ENCODE peak calls at places on chromosomes 6 and 20, in five cellular contexts. One of them, this sample, is unnamed.

GRCh38 chr6:153131037-153131981 is at the start of gene RGS17:
- ATAC-seq in A549: peak
- ATAC-seq in upper lobe of left lung: peak
- ATAC-seq in HepG2: peak
- ATAC-seq in GM12878: no peak
- ATAC-seq in this sample: peak

GRCh38 chr6:138507977-138508675 is 8.8 kb upstream of the NHSL1 start:
- ATAC-seq in HepG2: peak
- ATAC-seq in A549: peak
- ATAC-seq in GM12878: peak
- ATAC-seq in upper lobe of left lung: no peak
- ATAC-seq in this sample: no peak

GRCh38 chr6:31075528-31075927 is 36.8 kb downstream of the C6orf15 start:
- ATAC-seq in HepG2: no peak
- ATAC-seq in GM12878: no peak
- ATAC-seq in A549: no peak
- ATAC-seq in upper lobe of left lung: no peak
- ATAC-seq in this sample: no peak

GRCh38 chr6:29947292-29947980 is 5.1 kb downstream of the HLA-A start:
- ATAC-seq in A549: no peak
- ATAC-seq in HepG2: no peak
- ATAC-seq in GM12878: peak
- ATAC-seq in upper lobe of left lung: no peak
- ATAC-seq in this sample: no peak

GRCh38 chr20:4459081-4459480 is 262.6 kb upstream of the PRND start:
- ATAC-seq in HepG2: no peak
- ATAC-seq in GM12878: no peak
- ATAC-seq in upper lobe of left lung: no peak
- ATAC-seq in A549: no peak
- ATAC-seq in this sample: no peak

GRCh38 chr20:34375977-34376430 is 12.9 kb downstream of the ITCH start:
- ATAC-seq in HepG2: peak
- ATAC-seq in A549: no peak
- ATAC-seq in GM12878: peak
- ATAC-seq in upper lobe of left lung: no peak
- ATAC-seq in this sample: no peak

GRCh38 chr6:112145080-112145573 is 57.7 kb downstream of the FAM229B start:
- ATAC-seq in HepG2: peak
- ATAC-seq in GM12878: no peak
- ATAC-seq in upper lobe of left lung: no peak
- ATAC-seq in A549: no peak
- ATAC-seq in this sample: no peak

GRCh38 chr20:23692725-23693124 is 3.9 kb upstream of the CST4 start:
- ATAC-seq in GM12878: no peak
- ATAC-seq in A549: no peak
- ATAC-seq in upper lobe of left lung: no peak
- ATAC-seq in HepG2: no peak
- ATAC-seq in this sample: no peak

GRCh38 chr6:3518356-3518841 is 61.5 kb upstream of the SLC22A23 start:
- ATAC-seq in GM12878: no peak
- ATAC-seq in upper lobe of left lung: peak
- ATAC-seq in HepG2: peak
- ATAC-seq in A549: peak
- ATAC-seq in this sample: peak

GRCh38 chr20:62238569-62239277 is 402 bp downstream of the OSBPL2 start:
- ATAC-seq in upper lobe of left lung: peak
- ATAC-seq in GM12878: peak
- ATAC-seq in A549: peak
- ATAC-seq in HepG2: peak
- ATAC-seq in this sample: no peak

GRCh38 chr6:46985943-46986342 is 56.2 kb downstream of the ADGRF1 start:
- ATAC-seq in A549: no peak
- ATAC-seq in upper lobe of left lung: no peak
- ATAC-seq in HepG2: no peak
- ATAC-seq in GM12878: no peak
- ATAC-seq in this sample: no peak

GRCh38 chr6:135577059-135577538 is 79.6 kb upstream of the AHI1 start:
- ATAC-seq in GM12878: peak
- ATAC-seq in A549: no peak
- ATAC-seq in upper lobe of left lung: no peak
- ATAC-seq in HepG2: no peak
- ATAC-seq in this sample: no peak

GRCh38 chr6:26554669-26555504 is 16.7 kb downstream of the HMGN4 start:
- ATAC-seq in HepG2: no peak
- ATAC-seq in GM12878: peak
- ATAC-seq in upper lobe of left lung: peak
- ATAC-seq in A549: no peak
- ATAC-seq in this sample: no peak

GRCh38 chr20:37988555-37988954 is 44.7 kb downstream of the TTI1 start:
- ATAC-seq in HepG2: no peak
- ATAC-seq in GM12878: no peak
- ATAC-seq in upper lobe of left lung: no peak
- ATAC-seq in A549: no peak
- ATAC-seq in this sample: no peak

GRCh38 chr6:125099211-125100017 is 54.2 kb upstream of the TPD52L1 start:
- ATAC-seq in upper lobe of left lung: peak
- ATAC-seq in A549: peak
- ATAC-seq in GM12878: peak
- ATAC-seq in HepG2: peak
- ATAC-seq in this sample: peak

GRCh38 chr6:33744895-33745546 is 1.7 kb downstream of the IP6K3 start:
- ATAC-seq in upper lobe of left lung: no peak
- ATAC-seq in A549: no peak
- ATAC-seq in HepG2: peak
- ATAC-seq in GM12878: peak
- ATAC-seq in this sample: no peak

GRCh38 chr20:6735913-6736845 is 31.3 kb upstream of the BMP2 start:
- ATAC-seq in HepG2: no peak
- ATAC-seq in A549: no peak
- ATAC-seq in upper lobe of left lung: no peak
- ATAC-seq in GM12878: peak
- ATAC-seq in this sample: no peak

GRCh38 chr6:116533233-116533957 is 12.1 kb downstream of the TRAPPC3L start:
- ATAC-seq in upper lobe of left lung: no peak
- ATAC-seq in A549: peak
- ATAC-seq in HepG2: peak
- ATAC-seq in GM12878: no peak
- ATAC-seq in this sample: no peak

GRCh38 chr6:152127429-152128165 is 320.1 kb downstream of the ESR1 start:
- ATAC-seq in A549: no peak
- ATAC-seq in HepG2: no peak
- ATAC-seq in upper lobe of left lung: no peak
- ATAC-seq in GM12878: no peak
- ATAC-seq in this sample: no peak

GRCh38 chr6:44342489-44342888 is at the start of gene SPATS1:
- ATAC-seq in HepG2: peak
- ATAC-seq in GM12878: no peak
- ATAC-seq in A549: no peak
- ATAC-seq in upper lobe of left lung: peak
- ATAC-seq in this sample: peak

GRCh38 chr6:81511423-81511822 is 241.1 kb downstream of the TENT5A start:
- ATAC-seq in upper lobe of left lung: no peak
- ATAC-seq in GM12878: no peak
- ATAC-seq in HepG2: no peak
- ATAC-seq in A549: no peak
- ATAC-seq in this sample: no peak

GRCh38 chr6:73435236-73435635 is 16.9 kb downstream of the CGAS start:
- ATAC-seq in GM12878: no peak
- ATAC-seq in upper lobe of left lung: no peak
- ATAC-seq in HepG2: no peak
- ATAC-seq in A549: no peak
- ATAC-seq in this sample: no peak

GRCh38 chr6:30767158-30767943 is 23.0 kb upstream of the IER3 start:
- ATAC-seq in A549: no peak
- ATAC-seq in GM12878: peak
- ATAC-seq in HepG2: no peak
- ATAC-seq in upper lobe of left lung: no peak
- ATAC-seq in this sample: no peak

GRCh38 chr6:128098000-128098581 is 197.2 kb upstream of the THEMIS start:
- ATAC-seq in A549: no peak
- ATAC-seq in upper lobe of left lung: no peak
- ATAC-seq in GM12878: peak
- ATAC-seq in HepG2: no peak
- ATAC-seq in this sample: no peak

GRCh38 chr6:51541847-51542246 is 545.6 kb downstream of the PKHD1 start:
- ATAC-seq in upper lobe of left lung: no peak
- ATAC-seq in GM12878: peak
- ATAC-seq in HepG2: no peak
- ATAC-seq in A549: no peak
- ATAC-seq in this sample: no peak

GRCh38 chr6:28468056-28468455 is 24.8 kb upstream of the ZSCAN23 start:
- ATAC-seq in upper lobe of left lung: no peak
- ATAC-seq in GM12878: no peak
- ATAC-seq in HepG2: no peak
- ATAC-seq in A549: no peak
- ATAC-seq in this sample: no peak

GRCh38 chr6:99022039-99022609 is 74.4 kb upstream of the FBXL4 start:
- ATAC-seq in A549: no peak
- ATAC-seq in upper lobe of left lung: no peak
- ATAC-seq in HepG2: no peak
- ATAC-seq in GM12878: no peak
- ATAC-seq in this sample: no peak

DNA sequence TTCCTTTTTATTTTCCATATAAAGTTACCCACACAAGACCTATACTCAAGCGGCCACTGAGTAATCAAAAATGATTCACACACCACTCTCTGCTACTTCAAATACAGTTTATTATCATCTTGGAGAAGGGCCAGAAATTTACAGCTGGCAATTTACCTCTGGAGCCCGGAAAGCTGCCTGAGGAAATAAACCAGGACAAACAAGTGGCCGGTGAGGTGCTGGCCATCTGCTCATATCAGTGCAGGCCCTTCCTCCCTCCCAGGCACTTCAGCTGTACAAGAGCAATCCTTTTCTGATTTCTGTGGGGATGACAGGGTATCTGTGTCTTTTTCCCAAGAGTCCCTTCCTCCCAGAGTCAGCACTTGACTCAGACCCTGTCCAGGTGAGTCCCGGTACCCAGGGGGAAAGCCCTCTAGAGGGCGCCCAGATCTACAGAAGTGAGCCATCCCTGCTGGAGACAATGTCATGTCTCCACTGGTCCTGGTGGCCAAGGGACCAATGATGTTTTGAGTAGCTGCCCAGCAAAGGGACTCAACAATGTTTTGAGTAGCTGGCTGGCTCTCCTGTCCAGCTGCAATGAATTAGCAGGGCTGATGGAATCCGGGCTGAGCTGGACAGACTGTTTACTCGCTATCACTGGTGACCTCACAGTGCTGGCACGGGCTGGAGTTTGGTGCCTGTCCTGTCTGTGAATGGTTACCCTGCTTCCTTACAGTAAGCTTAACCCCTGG is 23.6 kb downstream of the LRP11 start:
- ATAC-seq in A549: peak
- ATAC-seq in HepG2: peak
- ATAC-seq in upper lobe of left lung: peak
- ATAC-seq in GM12878: peak
- ATAC-seq in this sample: peak
- TF ChIP-seq EP300 in A549: no peak
- TF ChIP-seq EP300 in HepG2: no peak
- TF ChIP-seq EP300 in upper lobe of left lung: no peak
- TF ChIP-seq EP300 in GM12878: no peak
- TF ChIP-seq EP300 in this sample: no peak

DNA sequence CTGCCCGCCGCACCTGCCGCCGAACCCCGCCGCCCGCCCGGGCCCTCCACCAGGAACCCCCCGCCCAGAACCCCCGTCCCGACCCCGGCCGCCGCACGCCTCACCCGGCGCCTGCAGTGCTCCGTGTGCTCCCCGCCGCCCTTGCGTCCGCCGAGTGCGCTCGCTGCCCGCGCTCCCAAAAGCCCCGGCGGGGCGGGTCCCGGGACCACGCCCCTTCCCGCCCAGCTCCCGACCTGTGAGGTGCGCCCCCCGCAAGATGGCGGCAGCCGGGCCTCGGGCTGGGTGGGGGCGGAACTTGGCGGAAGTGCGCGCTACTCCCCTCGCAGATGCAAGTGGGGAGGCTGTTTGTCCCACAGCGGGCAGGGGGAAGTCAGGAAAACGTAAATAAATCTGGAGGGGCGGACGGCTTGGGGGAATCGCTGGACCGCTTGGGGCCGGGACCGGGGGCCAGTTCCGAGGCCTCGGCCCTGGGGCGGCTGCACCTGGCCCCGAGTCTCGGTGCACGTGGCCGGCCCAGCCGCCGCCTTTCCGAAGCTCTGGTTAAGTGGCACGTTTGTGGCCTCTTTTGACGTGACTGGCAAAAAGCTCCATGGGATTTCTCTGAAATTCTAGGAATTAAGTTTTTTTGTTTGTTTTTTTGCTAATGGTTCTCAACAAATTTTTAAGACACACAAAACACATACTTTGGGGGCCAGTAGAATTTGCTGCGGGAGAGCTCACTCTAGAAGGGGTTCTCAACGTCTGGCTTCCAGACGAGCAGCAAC is at the start of gene EZR:
- ATAC-seq in A549: peak
- ATAC-seq in upper lobe of left lung: peak
- ATAC-seq in HepG2: peak
- ATAC-seq in GM12878: peak
- ATAC-seq in this sample: peak
- TF ChIP-seq POLR2A in A549: peak
- TF ChIP-seq POLR2A in upper lobe of left lung: no peak
- TF ChIP-seq POLR2A in HepG2: peak
- TF ChIP-seq POLR2A in GM12878: peak
- TF ChIP-seq POLR2A in this sample: peak

DNA sequence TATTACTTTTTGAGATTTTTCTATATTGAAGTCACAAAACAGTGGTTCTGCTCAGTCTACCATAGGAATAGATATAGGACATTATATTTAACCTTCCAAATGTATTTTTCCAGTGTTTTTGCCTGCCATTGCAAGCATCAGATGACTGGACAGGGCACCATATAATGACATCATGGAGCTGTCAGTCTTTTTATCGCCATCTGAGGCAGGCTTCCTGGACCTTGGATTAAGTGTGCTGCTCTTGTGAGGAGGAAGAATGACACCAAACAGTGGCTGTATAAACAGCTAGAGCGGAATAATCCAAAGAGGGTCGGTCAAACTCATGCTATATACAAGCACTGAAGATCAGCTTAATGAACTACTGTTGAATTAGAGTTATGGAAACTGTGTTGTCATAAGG is 109.3 kb upstream of the HCRTR2 start:
- ATAC-seq in HepG2: no peak
- ATAC-seq in GM12878: no peak
- ATAC-seq in A549: no peak
- ATAC-seq in upper lobe of left lung: no peak
- ATAC-seq in this sample: no peak
- TF ChIP-seq EP300 in HepG2: no peak
- TF ChIP-seq EP300 in GM12878: no peak
- TF ChIP-seq EP300 in A549: no peak
- TF ChIP-seq EP300 in upper lobe of left lung: no peak
- TF ChIP-seq EP300 in this sample: no peak

DNA sequence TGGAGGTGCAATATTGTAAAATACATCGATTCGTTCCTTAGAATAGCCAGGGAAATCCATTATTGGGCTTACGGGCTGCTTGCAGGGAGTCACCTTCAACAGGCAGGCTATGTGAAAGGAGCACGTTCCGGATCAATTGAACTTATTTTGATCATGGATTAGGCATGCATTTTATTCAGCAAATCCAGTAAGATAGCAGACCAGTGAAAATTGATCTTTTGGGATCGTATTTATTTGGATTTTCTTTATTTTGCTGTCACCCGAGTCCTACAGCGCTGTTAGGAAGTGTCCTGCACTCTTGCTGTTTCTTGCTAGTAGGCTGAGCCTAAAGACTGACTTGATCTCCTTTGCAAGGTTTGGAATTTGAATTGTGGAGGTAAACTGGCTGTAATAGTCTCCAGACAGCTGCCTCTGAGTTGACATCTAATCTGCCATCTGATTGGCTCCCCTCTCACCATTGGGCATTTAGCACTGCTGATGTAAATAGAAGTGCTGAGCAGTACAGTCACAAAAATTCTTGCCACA is 3.0 kb downstream of the ARID1B start:
- ATAC-seq in upper lobe of left lung: peak
- ATAC-seq in HepG2: peak
- ATAC-seq in A549: peak
- ATAC-seq in GM12878: peak
- ATAC-seq in this sample: no peak
- TF ChIP-seq POLR2A in upper lobe of left lung: no peak
- TF ChIP-seq POLR2A in HepG2: peak
- TF ChIP-seq POLR2A in A549: no peak
- TF ChIP-seq POLR2A in GM12878: peak
- TF ChIP-seq POLR2A in this sample: no peak

This sample was measured in gastroesophageal sphincter.